ENCODE peak calls at places on chromosomes 2 and 18, in six cellular contexts. Y, I, W, Z, D and L are unnamed samples.

GRCh38 chr2:23377772-23378171 is 7.2 kb upstream of the KLHL29 start:
- DNase-seq in Y (peak), I (no peak), W (peak), Z (no peak), D (no peak), L (no peak)

GRCh38 chr2:211373203-211373602 is 816.8 kb downstream of the CPS1 start:
- DNase-seq in Y (no peak), I (no peak), W (no peak), Z (no peak), D (no peak), L (no peak)

GRCh38 chr2:77566582-77566981 is 44.4 kb upstream of the LRRTM4 start:
- DNase-seq in Y (no peak), I (no peak), W (no peak), Z (no peak), D (no peak), L (no peak)

GRCh38 chr2:161134547-161135518 is 25.4 kb upstream of the TANK start:
- DNase-seq in Y (peak), I (no peak), W (peak), Z (peak), D (peak), L (no peak)

GRCh38 chr2:172345951-172346555 is 81.3 kb upstream of the ITGA6 start:
- DNase-seq in Y (no peak), I (no peak), W (no peak), Z (peak), D (no peak), L (no peak)

GRCh38 chr18:74632856-74633255 is 35.2 kb downstream of the ZNF407 start:
- DNase-seq in Y (no peak), I (no peak), W (no peak), Z (no peak), D (no peak), L (no peak)

GRCh38 chr18:21391074-21391673 is 149.1 kb downstream of the GREB1L start:
- DNase-seq in Y (peak), I (no peak), W (peak), Z (no peak), D (no peak), L (peak)

GRCh38 chr2:106956416-106956815 is 70.4 kb upstream of the ST6GAL2 start:
- DNase-seq in Y (no peak), I (no peak), W (no peak), Z (peak), D (no peak), L (no peak)

GRCh38 chr18:31041346-31042067 is 1.0 kb downstream of the DSC3 start:
- DNase-seq in Y (peak), I (no peak), W (peak), Z (no peak), D (no peak), L (no peak)